ENCODE peak calls at places on chromosome 22, in ten cellular contexts. Z is A549; X is heart right ventricle; T is naive thymus-derived CD4-positive, alpha-beta T cell; F is stomach; Y is right atrium auricular region; R is astrocyte; G is psoas muscle; O is hepatocyte; N is esophagus muscularis mucosa. M is an unnamed sample. For H3K4me1, the result is how much of the 10 kb centered on the place peaks cover.

GRCh38 chr22:26623984-26624383 is 2.2 kb downstream of the CRYBA4 start:
- DNase-seq in Y (no peak), Z (no peak), N (no peak), T (no peak), R (no peak), G (no peak), X (no peak), O (no peak), F (no peak), M (no peak)

GRCh38 chr22:46734830-46735453 is 3.1 kb downstream of the CERK start:
- DNase-seq in O (peak), G (no peak), T (no peak), X (no peak), F (peak), Y (no peak), N (no peak), R (no peak), Z (no peak), M (no peak)

GRCh38 chr22:45188779-45189178 is 25.1 kb downstream of the NUP50 start:
- DNase-seq in N (no peak), R (no peak), Z (no peak), Y (no peak), T (no peak), G (peak), F (no peak), O (no peak), X (no peak), M (no peak)

GRCh38 chr22:29202231-29203192 is 3.2 kb upstream of the EMID1 start:
- DNase-seq in O (no peak), R (peak), X (peak), F (peak), T (peak), N (no peak), Z (peak), G (peak), Y (no peak), M (peak)

GRCh38 chr22:38313384-38313955 is 3.8 kb downstream of the CSNK1E start:
- DNase-seq in X (peak), N (no peak), T (no peak), G (peak), F (peak), Y (peak), O (peak), Z (no peak), R (peak), M (no peak)

GRCh38 chr22:38314140-38314991 is 2.9 kb downstream of the CSNK1E start:
- DNase-seq in G (no peak), X (no peak), Y (no peak), F (no peak), N (no peak), T (no peak), Z (no peak), R (peak), O (peak), M (no peak)

GRCh38 chr22:27238935-27239510 is 562.5 kb downstream of the MN1 start:
- DNase-seq in N (no peak), G (peak), X (peak), Y (peak), Z (peak), R (peak), O (peak), F (no peak), T (no peak), M (no peak)

GRCh38 chr22:30460147-30460546 is 11.7 kb downstream of the SEC14L3 start:
- DNase-seq in O (no peak), X (no peak), F (peak), N (no peak), Z (no peak), Y (no peak), T (no peak), R (no peak), G (no peak), M (no peak)

GRCh38 chr22:17843189-17843588 is 68.9 kb upstream of the BID start:
- DNase-seq in R (no peak), Y (no peak), N (no peak), G (no peak), T (no peak), Z (no peak), F (no peak), O (no peak), X (no peak), M (no peak)

GRCh38 chr22:30453731-30454510 is 17.9 kb downstream of the SEC14L3 start:
- DNase-seq in X (no peak), N (no peak), Z (no peak), G (no peak), Y (no peak), O (no peak), R (no peak), F (no peak), T (no peak), M (no peak)

GRCh38 chr22:38336699-38337098 is 19.5 kb upstream of the CSNK1E start:
- DNase-seq in T (no peak), Y (no peak), G (peak), F (no peak), Z (no peak), R (no peak), N (no peak), O (no peak), X (no peak), M (no peak)

GRCh38 chr22:33542153-33542552 is 378.1 kb downstream of the LARGE1 start:
- DNase-seq in T (no peak), O (no peak), Y (no peak), N (no peak), R (no peak), G (no peak), X (peak), Z (no peak), F (no peak), M (no peak)

GRCh38 chr22:27507935-27508504 is 293.5 kb downstream of the MN1 start:
- DNase-seq in N (no peak), F (no peak), Y (no peak), G (no peak), X (no peak), Z (no peak), T (no peak), R (peak), O (no peak), M (no peak)

GRCh38 chr22:45551310-45552016 is 48.8 kb downstream of the FBLN1 start:
- DNase-seq in G (peak), Y (no peak), X (no peak), R (no peak), N (no peak), T (no peak), F (no peak), O (peak), Z (no peak), M (no peak)

GRCh38 chr22:28141614-28142013 is 222.6 kb upstream of the PITPNB start:
- DNase-seq in T (no peak), N (no peak), Z (no peak), X (no peak), F (no peak), R (peak), Y (no peak), O (no peak), G (no peak), M (no peak)

GRCh38 chr22:29032584-29032983 is 29.0 kb downstream of the C22orf31 start:
- DNase-seq in F (peak), T (no peak), N (no peak), O (no peak), X (no peak), G (no peak), Y (no peak), R (peak), Z (no peak), M (no peak)

GRCh38 chr22:27438271-27438980 is 363.1 kb downstream of the MN1 start:
- DNase-seq in Y (no peak), T (no peak), N (no peak), G (peak), F (peak), X (no peak), R (no peak), Z (no peak), O (peak), M (no peak)

GRCh38 chr22:25898707-25899365 is 156.8 kb downstream of the MYO18B start:
- DNase-seq in F (no peak), Z (no peak), O (peak), G (no peak), X (no peak), N (no peak), Y (no peak), R (no peak), T (no peak), M (peak)

GRCh38 chr22:50221410-50222300 is 20.8 kb downstream of the SELENOO start:
- DNase-seq in X (no peak), Y (no peak), T (no peak), N (no peak), Z (no peak), O (no peak), R (no peak), G (no peak), F (no peak), M (no peak)

GRCh38 chr22:44642096-44642644 is 59.8 kb upstream of the PRR5 start:
- DNase-seq in F (no peak), N (no peak), O (no peak), Z (no peak), T (no peak), Y (no peak), G (peak), R (no peak), X (no peak), M (no peak)

GRCh38 chr22:24580276-24580675 is 12.6 kb downstream of the LRRC75B start:
- DNase-seq in T (no peak), Y (no peak), X (no peak), N (no peak), G (no peak), O (no peak), Z (no peak), R (peak), F (no peak), M (no peak)

GRCh38 chr22:30411780-30412179 is 13.8 kb upstream of the MTFP1 start:
- DNase-seq in Z (no peak), G (no peak), T (no peak), R (no peak), F (no peak), O (no peak), X (no peak), N (no peak), Y (no peak), M (no peak)

GRCh38 chr22:46262449-46263207 is 515 bp downstream of the PKDREJ start:
- DNase-seq in G (peak), F (peak), N (no peak), T (peak), Y (peak), R (peak), Z (no peak), O (peak), X (peak), M (no peak)

GRCh38 chr22:45302047-45302446 is 7.7 kb upstream of the FAM118A start:
- DNase-seq in Z (peak), T (no peak), R (peak), F (no peak), X (no peak), O (peak), N (no peak), G (no peak), Y (no peak), M (no peak)

GRCh38 chr22:32177221-32177765 is 18.2 kb upstream of the C22orf42 start:
- DNase-seq in X (no peak), T (no peak), F (no peak), G (no peak), Z (no peak), N (no peak), Y (peak), R (no peak), O (no peak), M (no peak)

GRCh38 chr22:45537734-45538181 is 35.1 kb downstream of the FBLN1 start:
- DNase-seq in X (peak), T (no peak), Y (peak), F (peak), N (no peak), R (peak), O (peak), G (peak), Z (no peak), M (no peak)

GRCh38 chr22:36449776-36450175 is 31.7 kb downstream of the TXN2 start:
- DNase-seq in F (no peak), Z (no peak), N (no peak), R (no peak), T (no peak), O (peak), G (no peak), X (no peak), Y (no peak), M (no peak)
- H3K27ac ChIP-seq in F (peak), Z (no peak), N (peak), R (no peak), T (no peak), O (no peak), G (no peak), X (peak), Y (peak), M (no peak)

DNA sequence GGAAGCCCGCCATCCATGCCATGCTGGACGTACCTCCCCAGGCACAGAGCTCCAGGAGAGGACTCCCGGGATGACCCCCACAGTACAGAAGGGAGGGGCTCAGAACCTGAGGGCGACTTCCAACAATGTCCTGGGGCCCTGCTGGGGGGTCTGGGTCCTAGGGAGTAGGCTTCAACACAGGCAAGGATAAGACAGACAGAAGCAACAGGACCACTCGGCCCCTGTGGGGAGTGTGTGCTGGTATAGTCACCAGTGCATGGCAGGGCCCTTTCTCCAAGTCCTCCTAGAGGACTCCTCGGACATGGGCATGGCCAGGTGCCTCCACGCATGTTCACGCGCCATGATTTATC is 16.8 kb downstream of the TTLL12 start:
- DNase-seq in Y (no peak), R (no peak), O (no peak), T (no peak), X (no peak), Z (no peak), G (no peak), N (no peak), F (no peak), M (no peak)
- H3K4me3 ChIP-seq in Y (no peak), R (no peak), O (no peak), T (no peak), X (no peak), Z (no peak), G (no peak), N (no peak), F (no peak), M (no peak)

GRCh38 chr22:22523494-22523893 is 3.4 kb upstream of the ZNF280A start:
- DNase-seq in T (no peak), N (no peak), X (no peak), Y (no peak), G (no peak), R (no peak), Z (no peak), F (no peak), O (no peak), M (no peak)
- H3K4me1 ChIP-seq in T (under half), N (under half), X (under half), Y (under half), G (under half), R (under half), Z (under half), F (under half), O (under half), M (under half)

GRCh38 chr22:23282986-23283385 is 102.7 kb downstream of the BCR start:
- DNase-seq in O (no peak), Y (no peak), R (no peak), F (no peak), T (no peak), G (no peak), X (no peak), Z (no peak), N (no peak), M (no peak)
- H3K27ac ChIP-seq in O (no peak), Y (peak), R (no peak), F (peak), T (no peak), G (no peak), X (no peak), Z (peak), N (peak), M (no peak)

DNA sequence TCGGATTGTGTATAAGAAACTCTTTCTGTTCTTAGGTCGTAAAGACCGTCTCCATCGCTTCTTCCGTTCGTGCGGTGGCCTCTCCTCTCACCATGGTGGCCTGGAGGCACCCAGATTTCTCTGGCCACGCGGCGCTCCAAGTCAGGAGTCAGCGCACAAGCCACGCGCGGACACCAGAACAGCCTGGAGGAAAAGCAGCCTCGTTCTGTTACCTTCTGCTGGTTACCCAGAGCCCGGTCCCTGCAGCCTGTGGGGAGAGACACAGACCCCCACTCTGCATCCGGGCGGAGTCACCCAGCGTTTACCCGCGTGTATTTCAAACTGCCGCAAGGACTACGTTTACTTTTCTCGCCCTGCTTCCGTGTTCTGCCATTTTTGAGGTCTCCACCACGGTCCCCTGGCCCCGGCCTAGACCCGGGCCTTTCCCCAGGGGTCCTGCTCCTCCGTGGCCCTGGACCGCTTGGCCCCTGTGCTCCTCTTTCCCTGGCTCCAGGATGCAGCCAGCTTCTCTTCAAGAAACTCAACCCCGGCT is 776.1 kb downstream of the BRD1 start:
- DNase-seq in R (no peak), O (no peak), G (no peak), Z (no peak), N (no peak), F (no peak), X (no peak), T (no peak), Y (no peak), M (no peak)
- H3K4me3 ChIP-seq in R (no peak), O (no peak), G (peak), Z (no peak), N (peak), F (peak), X (peak), T (peak), Y (peak), M (no peak)

GRCh38 chr22:37313376-37314314 is 31.3 kb downstream of the CYTH4 start:
- DNase-seq in O (no peak), Y (no peak), Z (no peak), F (no peak), G (peak), N (no peak), R (no peak), X (no peak), T (no peak), M (no peak)

GRCh38 chr22:37310075-37310606 is 27.8 kb downstream of the CYTH4 start:
- DNase-seq in F (no peak), N (no peak), X (no peak), Z (no peak), T (no peak), O (no peak), Y (no peak), G (no peak), R (no peak), M (no peak)

GRCh38 chr22:37310815-37311595 is 28.7 kb downstream of the CYTH4 start:
- DNase-seq in Z (no peak), Y (peak), F (no peak), X (no peak), T (no peak), G (peak), N (no peak), R (no peak), O (no peak), M (no peak)

GRCh38 chr22:37312549-37313183 is 30.4 kb downstream of the CYTH4 start:
- DNase-seq in Y (no peak), T (no peak), R (no peak), F (no peak), Z (no peak), G (no peak), X (no peak), O (no peak), N (no peak), M (no peak)

GRCh38 chr22:37311761-37312312 is 29.5 kb downstream of the CYTH4 start:
- DNase-seq in T (no peak), Z (no peak), F (no peak), O (no peak), Y (no peak), R (no peak), N (no peak), G (no peak), X (no peak), M (no peak)
- H3K4me1 ChIP-seq in T (half or more), Z (under half), F (under half), O (under half), Y (under half), R (under half), N (under half), G (under half), X (under half), M (under half)

M was measured in iPS DF 6.9.